ENCODE peak calls at places on chromosomes 16 and 17, in six cellular contexts. One of them, this sample, is unnamed.

GRCh38 chr17:7323731-7324437 is 5.3 kb downstream of the NEURL4 start:
- DNase-seq in mucosa of descending colon: peak; percentile 81
- DNase-seq in uterus: peak; percentile 58
- DNase-seq in brain microvascular endothelial cell: peak; percentile 42
- DNase-seq in sigmoid colon: peak; percentile 71
- DNase-seq in neural crest cell: peak; percentile 77
- DNase-seq in this sample: peak; percentile 61

GRCh38 chr17:142876-143784 is 5.8 kb downstream of the SCGB1C2 start:
- DNase-seq in mucosa of descending colon: peak; percentile 14
- DNase-seq in uterus: no peak
- DNase-seq in brain microvascular endothelial cell: no peak
- DNase-seq in sigmoid colon: peak; percentile 46
- DNase-seq in neural crest cell: peak; percentile 0
- DNase-seq in this sample: no peak

GRCh38 chr17:28357901-28358197 is 522 bp upstream of the POLDIP2 start:
- DNase-seq in mucosa of descending colon: no peak
- DNase-seq in uterus: no peak
- DNase-seq in brain microvascular endothelial cell: no peak
- DNase-seq in sigmoid colon: no peak
- DNase-seq in neural crest cell: no peak
- DNase-seq in this sample: no peak

GRCh38 chr17:80498242-80498919 is 22.0 kb upstream of the NPTX1 start:
- DNase-seq in mucosa of descending colon: no peak
- DNase-seq in uterus: peak; percentile 65
- DNase-seq in brain microvascular endothelial cell: peak; percentile 74
- DNase-seq in sigmoid colon: peak; percentile 89
- DNase-seq in neural crest cell: peak; percentile 48
- DNase-seq in this sample: no peak

GRCh38 chr17:82648761-82649474 is 674 bp upstream of the WDR45B start:
- DNase-seq in mucosa of descending colon: peak; percentile 79
- DNase-seq in uterus: peak; percentile 77
- DNase-seq in brain microvascular endothelial cell: no peak
- DNase-seq in sigmoid colon: peak; percentile 87
- DNase-seq in neural crest cell: peak; percentile 49
- DNase-seq in this sample: peak; percentile 73

GRCh38 chr17:48753794-48754499 is 25.4 kb upstream of the HOXB13 start:
- DNase-seq in mucosa of descending colon: no peak
- DNase-seq in uterus: no peak
- DNase-seq in brain microvascular endothelial cell: no peak
- DNase-seq in sigmoid colon: no peak
- DNase-seq in neural crest cell: no peak
- DNase-seq in this sample: no peak

GRCh38 chr16:26668026-26668425 is 398.7 kb upstream of the C16orf82 start:
- DNase-seq in mucosa of descending colon: no peak
- DNase-seq in uterus: no peak
- DNase-seq in brain microvascular endothelial cell: no peak
- DNase-seq in sigmoid colon: no peak
- DNase-seq in neural crest cell: no peak
- DNase-seq in this sample: no peak

GRCh38 chr16:19654147-19654546 is 63.9 kb downstream of the KNOP1 start:
- DNase-seq in mucosa of descending colon: no peak
- DNase-seq in uterus: no peak
- DNase-seq in brain microvascular endothelial cell: no peak
- DNase-seq in sigmoid colon: no peak
- DNase-seq in neural crest cell: no peak
- DNase-seq in this sample: no peak

GRCh38 chr16:14013571-14014283 is 57.4 kb upstream of the MRTFB start:
- DNase-seq in mucosa of descending colon: no peak
- DNase-seq in uterus: peak; percentile 49
- DNase-seq in brain microvascular endothelial cell: peak; percentile 47
- DNase-seq in sigmoid colon: no peak
- DNase-seq in neural crest cell: no peak
- DNase-seq in this sample: peak; percentile 19

GRCh38 chr16:17606460-17606859 is 135.7 kb upstream of the XYLT1 start:
- DNase-seq in mucosa of descending colon: no peak
- DNase-seq in uterus: no peak
- DNase-seq in brain microvascular endothelial cell: no peak
- DNase-seq in sigmoid colon: no peak
- DNase-seq in neural crest cell: no peak
- DNase-seq in this sample: no peak

GRCh38 chr16:86225905-86226371 is 284.4 kb upstream of the FOXF1 start:
- DNase-seq in mucosa of descending colon: no peak
- DNase-seq in uterus: no peak
- DNase-seq in brain microvascular endothelial cell: no peak
- DNase-seq in sigmoid colon: peak; percentile 44
- DNase-seq in neural crest cell: no peak
- DNase-seq in this sample: no peak

GRCh38 chr17:9971991-9972390 is 66.9 kb upstream of the RCVRN start:
- DNase-seq in mucosa of descending colon: peak; percentile 70
- DNase-seq in uterus: peak; percentile 59
- DNase-seq in brain microvascular endothelial cell: no peak
- DNase-seq in sigmoid colon: peak; percentile 84
- DNase-seq in neural crest cell: no peak
- DNase-seq in this sample: no peak

GRCh38 chr17:62723842-62724241 is 84.3 kb downstream of the MARCHF10 start:
- DNase-seq in mucosa of descending colon: no peak
- DNase-seq in uterus: no peak
- DNase-seq in brain microvascular endothelial cell: no peak
- DNase-seq in sigmoid colon: no peak
- DNase-seq in neural crest cell: no peak
- DNase-seq in this sample: peak; percentile 75

DNA sequence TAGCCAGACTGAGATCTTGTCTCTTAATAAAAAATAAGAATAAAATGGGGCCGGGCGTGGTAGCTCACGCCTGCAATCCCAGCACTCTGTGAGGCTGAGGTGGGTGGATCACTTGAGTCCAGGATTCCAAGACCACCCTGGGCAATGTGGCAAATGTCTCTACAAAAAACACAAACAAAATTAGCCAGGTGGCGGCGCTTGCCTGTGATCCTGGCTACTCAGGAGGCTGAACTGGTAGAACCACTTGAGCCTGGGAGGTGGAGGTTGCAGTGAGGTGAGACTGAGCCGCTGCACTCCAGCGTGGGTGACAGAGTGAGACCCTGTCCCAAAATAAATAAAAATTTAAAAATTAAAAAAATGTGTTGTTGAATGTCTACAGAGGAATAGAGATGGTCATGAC is 2.9 kb upstream of the DEF8 start:
- DNase-seq in mucosa of descending colon: no peak
- DNase-seq in uterus: no peak
- DNase-seq in brain microvascular endothelial cell: no peak
- DNase-seq in sigmoid colon: no peak
- DNase-seq in neural crest cell: no peak
- DNase-seq in this sample: no peak
- TF ChIP-seq CTCF in mucosa of descending colon: no peak
- TF ChIP-seq CTCF in uterus: no peak
- TF ChIP-seq CTCF in brain microvascular endothelial cell: no peak
- TF ChIP-seq CTCF in sigmoid colon: no peak
- TF ChIP-seq CTCF in neural crest cell: no peak
- TF ChIP-seq CTCF in this sample: no peak

GRCh38 chr17:38444151-38444550 is 15.9 kb downstream of the ARHGAP23 start:
- DNase-seq in mucosa of descending colon: peak; percentile 59
- DNase-seq in uterus: peak; percentile 72
- DNase-seq in brain microvascular endothelial cell: no peak
- DNase-seq in sigmoid colon: peak; percentile 87
- DNase-seq in neural crest cell: peak; percentile 65
- DNase-seq in this sample: peak; percentile 86
- TF ChIP-seq CTCF in mucosa of descending colon: peak; percentile 59
- TF ChIP-seq CTCF in uterus: peak; percentile 99
- TF ChIP-seq CTCF in brain microvascular endothelial cell: peak; percentile 98
- TF ChIP-seq CTCF in sigmoid colon: peak; percentile 92
- TF ChIP-seq CTCF in neural crest cell: peak; percentile 92
- TF ChIP-seq CTCF in this sample: peak; percentile 97

GRCh38 chr17:73819440-73820395 is 175.5 kb upstream of the SDK2 start:
- DNase-seq in mucosa of descending colon: no peak
- DNase-seq in uterus: no peak
- DNase-seq in brain microvascular endothelial cell: no peak
- DNase-seq in sigmoid colon: peak; percentile 34
- DNase-seq in neural crest cell: no peak
- DNase-seq in this sample: no peak

GRCh38 chr17:73821665-73822064 is 177.4 kb upstream of the SDK2 start:
- DNase-seq in mucosa of descending colon: no peak
- DNase-seq in uterus: no peak
- DNase-seq in brain microvascular endothelial cell: no peak
- DNase-seq in sigmoid colon: no peak
- DNase-seq in neural crest cell: no peak
- DNase-seq in this sample: no peak

GRCh38 chr17:73822371-73822770 is 178.1 kb upstream of the SDK2 start:
- DNase-seq in mucosa of descending colon: no peak
- DNase-seq in uterus: no peak
- DNase-seq in brain microvascular endothelial cell: no peak
- DNase-seq in sigmoid colon: peak; percentile 17
- DNase-seq in neural crest cell: no peak
- DNase-seq in this sample: no peak

GRCh38 chr17:73823684-73824083 is 179.4 kb upstream of the SDK2 start:
- DNase-seq in mucosa of descending colon: no peak
- DNase-seq in uterus: no peak
- DNase-seq in brain microvascular endothelial cell: no peak
- DNase-seq in sigmoid colon: peak; percentile 55
- DNase-seq in neural crest cell: no peak
- DNase-seq in this sample: no peak

GRCh38 chr17:73820686-73821448 is 176.6 kb upstream of the SDK2 start:
- DNase-seq in mucosa of descending colon: peak; percentile 51
- DNase-seq in uterus: no peak
- DNase-seq in brain microvascular endothelial cell: no peak
- DNase-seq in sigmoid colon: peak; percentile 12
- DNase-seq in neural crest cell: peak; percentile 18
- DNase-seq in this sample: peak; percentile 82
- TF ChIP-seq CTCF in mucosa of descending colon: no peak
- TF ChIP-seq CTCF in uterus: no peak
- TF ChIP-seq CTCF in brain microvascular endothelial cell: no peak
- TF ChIP-seq CTCF in sigmoid colon: no peak
- TF ChIP-seq CTCF in neural crest cell: peak; percentile 50
- TF ChIP-seq CTCF in this sample: peak; percentile 59

GRCh38 chr17:76410328-76410965 is 26.0 kb downstream of the SPHK1 start:
- DNase-seq in mucosa of descending colon: no peak
- DNase-seq in uterus: no peak
- DNase-seq in brain microvascular endothelial cell: no peak
- DNase-seq in sigmoid colon: no peak
- DNase-seq in neural crest cell: no peak
- DNase-seq in this sample: no peak

GRCh38 chr17:76405967-76406647 is 21.7 kb downstream of the SPHK1 start:
- DNase-seq in mucosa of descending colon: peak; percentile 46
- DNase-seq in uterus: no peak
- DNase-seq in brain microvascular endothelial cell: no peak
- DNase-seq in sigmoid colon: no peak
- DNase-seq in neural crest cell: no peak
- DNase-seq in this sample: peak; percentile 93

GRCh38 chr17:76405607-76405966 is 21.2 kb downstream of the SPHK1 start:
- DNase-seq in mucosa of descending colon: peak; percentile 21
- DNase-seq in uterus: no peak
- DNase-seq in brain microvascular endothelial cell: no peak
- DNase-seq in sigmoid colon: no peak
- DNase-seq in neural crest cell: no peak
- DNase-seq in this sample: no peak

GRCh38 chr17:76407509-76407908 is 23.1 kb downstream of the SPHK1 start:
- DNase-seq in mucosa of descending colon: no peak
- DNase-seq in uterus: no peak
- DNase-seq in brain microvascular endothelial cell: no peak
- DNase-seq in sigmoid colon: no peak
- DNase-seq in neural crest cell: no peak
- DNase-seq in this sample: no peak

GRCh38 chr17:76408037-76408849 is 23.8 kb downstream of the SPHK1 start:
- DNase-seq in mucosa of descending colon: peak; percentile 82
- DNase-seq in uterus: no peak
- DNase-seq in brain microvascular endothelial cell: no peak
- DNase-seq in sigmoid colon: no peak
- DNase-seq in neural crest cell: peak; percentile 53
- DNase-seq in this sample: peak; percentile 75
- TF ChIP-seq CTCF in mucosa of descending colon: peak; percentile 74
- TF ChIP-seq CTCF in uterus: peak; percentile 54
- TF ChIP-seq CTCF in brain microvascular endothelial cell: peak; percentile 93
- TF ChIP-seq CTCF in sigmoid colon: peak; percentile 27
- TF ChIP-seq CTCF in neural crest cell: peak; percentile 85
- TF ChIP-seq CTCF in this sample: peak; percentile 96

DNA sequence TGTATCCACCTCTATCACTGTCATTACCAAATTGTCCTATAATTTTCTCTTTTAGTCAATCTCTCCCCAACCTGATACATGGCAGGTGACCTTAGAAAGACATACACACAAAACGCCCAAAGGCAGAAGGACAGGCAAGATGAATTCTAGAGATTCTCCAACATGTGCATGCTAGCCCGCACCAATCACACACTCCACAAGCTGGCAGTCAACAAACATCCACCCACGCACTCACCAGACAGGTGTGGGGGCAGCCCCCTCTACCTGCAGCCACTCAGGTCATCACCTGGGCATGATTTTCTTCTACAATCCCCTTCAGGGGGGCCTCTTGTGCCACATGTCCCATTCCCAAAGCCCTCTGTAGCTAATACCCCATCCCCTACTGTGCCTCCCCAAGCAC is 9.5 kb downstream of the MPP2 start:
- DNase-seq in mucosa of descending colon: no peak
- DNase-seq in uterus: no peak
- DNase-seq in brain microvascular endothelial cell: no peak
- DNase-seq in sigmoid colon: no peak
- DNase-seq in neural crest cell: no peak
- DNase-seq in this sample: no peak
- TF ChIP-seq CTCF in mucosa of descending colon: no peak
- TF ChIP-seq CTCF in uterus: no peak
- TF ChIP-seq CTCF in brain microvascular endothelial cell: no peak
- TF ChIP-seq CTCF in sigmoid colon: no peak
- TF ChIP-seq CTCF in neural crest cell: no peak
- TF ChIP-seq CTCF in this sample: no peak

DNA sequence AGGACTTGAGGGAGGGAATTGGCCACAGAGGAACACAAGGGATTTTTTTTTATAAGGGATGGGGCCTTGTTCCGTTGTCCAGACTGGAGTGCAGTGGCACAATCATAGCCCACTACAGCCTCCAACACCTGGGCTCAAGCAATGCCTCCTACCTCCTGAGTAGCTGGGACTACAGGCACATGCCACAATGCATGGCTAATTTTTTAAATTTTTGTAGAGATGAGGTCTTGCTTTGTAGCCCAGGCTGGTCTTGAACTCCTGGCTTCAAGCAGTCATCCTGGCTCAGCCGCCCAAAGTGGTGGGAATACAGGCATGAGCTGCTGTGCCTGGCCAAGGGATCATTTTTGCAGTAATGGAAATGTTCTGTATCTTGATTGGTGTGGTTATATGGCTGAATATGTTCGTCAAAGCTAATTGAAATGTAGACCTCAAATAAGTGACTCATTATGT is 56.9 kb downstream of the VMP1 start:
- DNase-seq in mucosa of descending colon: no peak
- DNase-seq in uterus: no peak
- DNase-seq in brain microvascular endothelial cell: no peak
- DNase-seq in sigmoid colon: no peak
- DNase-seq in neural crest cell: no peak
- DNase-seq in this sample: no peak
- TF ChIP-seq CTCF in mucosa of descending colon: no peak
- TF ChIP-seq CTCF in uterus: no peak
- TF ChIP-seq CTCF in brain microvascular endothelial cell: no peak
- TF ChIP-seq CTCF in sigmoid colon: no peak
- TF ChIP-seq CTCF in neural crest cell: no peak
- TF ChIP-seq CTCF in this sample: no peak